ENCODE peak calls at places on chromosomes 2 and 18, in four cellular contexts. U is ELR, N is lung microvascular endothelial cell, D is GM12892. C is an unnamed sample.

GRCh38 chr18:595571-595970 is 1.2 kb upstream of the CLUL1 start:
- DNase-seq in N (no peak), U (no peak), D (no peak), C (no peak)

GRCh38 chr2:65407240-65407639 is 25.2 kb downstream of the SPRED2 start:
- DNase-seq in N (no peak), D (no peak), U (no peak), C (no peak)

GRCh38 chr18:58615150-58616132 is 13.4 kb downstream of the ALPK2 start:
- DNase-seq in D (no peak), U (peak), N (no peak), C (no peak)

GRCh38 chr2:195486987-195487644 is 169.9 kb upstream of the SLC39A10 start:
- DNase-seq in D (no peak), U (peak), N (no peak), C (no peak)

GRCh38 chr2:186009341-186009740 is 270.7 kb downstream of the FSIP2 start:
- DNase-seq in D (no peak), N (no peak), U (no peak), C (no peak)

GRCh38 chr2:23620841-23621341 is 235.9 kb downstream of the KLHL29 start:
- DNase-seq in N (no peak), U (no peak), D (no peak), C (peak)

GRCh38 chr2:237431372-237431771 is 17.4 kb upstream of the COL6A3 start:
- DNase-seq in U (peak), D (no peak), N (no peak), C (no peak)

GRCh38 chr18:58364867-58365533 is 263.9 kb downstream of the ALPK2 start:
- DNase-seq in D (no peak), N (no peak), U (peak), C (no peak)

GRCh38 chr2:130819226-130819914 is 17.3 kb upstream of the ARHGEF4 start:
- DNase-seq in U (no peak), N (no peak), D (no peak), C (no peak)

GRCh38 chr2:208142925-208143799 is 2.8 kb downstream of the CRYGB start:
- DNase-seq in D (no peak), N (no peak), U (no peak), C (no peak)

GRCh38 chr2:240879105-240879504 is 10.5 kb downstream of the AGXT start:
- DNase-seq in N (no peak), D (no peak), U (no peak), C (no peak)

GRCh38 chr2:71718686-71719085 is 265.3 kb downstream of the DYSF start:
- DNase-seq in N (no peak), U (no peak), D (no peak), C (no peak)

GRCh38 chr2:226467633-226468032 is 332.0 kb downstream of the IRS1 start:
- DNase-seq in D (no peak), N (no peak), U (no peak), C (no peak)

GRCh38 chr2:75788925-75789324 is 78.2 kb upstream of the GCFC2 start:
- DNase-seq in U (no peak), D (no peak), N (no peak), C (no peak)

GRCh38 chr2:2834105-2834504 is 503.0 kb upstream of the MYT1L start:
- DNase-seq in D (no peak), N (no peak), U (no peak), C (no peak)

GRCh38 chr2:70472256-70472905 is 81.2 kb downstream of the TGFA start:
- DNase-seq in N (no peak), U (no peak), D (no peak), C (no peak)

GRCh38 chr2:13901526-13901925 is 731.0 kb upstream of the LRATD1 start:
- DNase-seq in U (no peak), D (no peak), N (no peak), C (no peak)

GRCh38 chr2:25279091-25279651 is 62.6 kb downstream of the DNMT3A start:
- DNase-seq in N (peak), U (no peak), D (peak), C (no peak)

GRCh38 chr2:144975881-144976280 is 456.0 kb upstream of the ZEB2 start:
- DNase-seq in D (no peak), N (no peak), U (no peak), C (no peak)

C was measured in D721Med.